ENCODE peak calls at places on chromosome 18, in nine cellular contexts. C is upper lobe of right lung, L is T-helper 17 cell, N is lower lobe of right lung, I is Karpas-422, U is psoas muscle, R is stomach, F is GM12878, T is right lobe of liver. Y is an unnamed sample. For H3K9me3, the result is how much of the 10 kb centered on the place peaks cover.

GRCh38 chr18:39051013-39051412 is 1485.4 kb upstream of the CELF4 start:
- DNase-seq in R (no peak), U (no peak), I (no peak), T (no peak), F (no peak), C (no peak), L (no peak), N (no peak), Y (no peak)

GRCh38 chr18:35507623-35508022 is 9.9 kb upstream of the INO80C start:
- DNase-seq in L (no peak), I (no peak), T (no peak), U (no peak), C (no peak), F (no peak), R (no peak), N (no peak), Y (no peak)

GRCh38 chr18:49368161-49368875 is 92.1 kb downstream of the DYM start:
- DNase-seq in C (no peak), R (peak), U (no peak), I (no peak), L (no peak), T (peak), N (no peak), F (no peak), Y (no peak)

GRCh38 chr18:50802133-50802532 is 17.7 kb downstream of the MRO start:
- DNase-seq in U (no peak), F (no peak), C (no peak), N (no peak), R (no peak), L (no peak), T (no peak), I (no peak), Y (no peak)

GRCh38 chr18:4765401-4765800 is 310.3 kb upstream of the DLGAP1 start:
- DNase-seq in I (no peak), F (no peak), T (no peak), N (no peak), U (no peak), R (no peak), C (no peak), L (no peak), Y (no peak)

GRCh38 chr18:23330423-23330822 is 122.7 kb upstream of the RIOK3 start:
- DNase-seq in R (no peak), I (peak), F (peak), U (no peak), L (no peak), N (peak), C (peak), T (no peak), Y (no peak)

GRCh38 chr18:44079602-44080001 is 601.1 kb upstream of the SETBP1 start:
- DNase-seq in U (no peak), F (no peak), T (no peak), I (no peak), N (no peak), C (no peak), R (no peak), L (no peak), Y (no peak)

GRCh38 chr18:54173250-54173649 is 51.2 kb downstream of the MBD2 start:
- DNase-seq in R (no peak), L (no peak), T (no peak), N (no peak), C (no peak), F (no peak), U (no peak), I (no peak), Y (no peak)

GRCh38 chr18:51054764-51055163 is 24.8 kb downstream of the SMAD4 start:
- DNase-seq in C (no peak), U (no peak), T (no peak), L (no peak), N (no peak), R (no peak), F (no peak), I (no peak), Y (no peak)

GRCh38 chr18:23650963-23651927 is 11.5 kb downstream of the ANKRD29 start:
- DNase-seq in T (no peak), U (no peak), F (no peak), N (no peak), L (no peak), R (no peak), I (no peak), C (no peak), Y (no peak)

GRCh38 chr18:74114206-74114605 is 33.4 kb downstream of the FBXO15 start:
- DNase-seq in U (no peak), N (no peak), F (no peak), L (no peak), C (no peak), R (no peak), T (no peak), I (no peak), Y (no peak)

GRCh38 chr18:71707985-71708500 is 836.1 kb downstream of the CBLN2 start:
- DNase-seq in L (no peak), I (no peak), C (no peak), T (no peak), F (no peak), U (no peak), N (no peak), R (no peak), Y (no peak)

GRCh38 chr18:71707400-71707799 is 836.7 kb downstream of the CBLN2 start:
- DNase-seq in F (no peak), U (no peak), C (no peak), N (no peak), T (no peak), L (no peak), I (no peak), R (no peak), Y (no peak)
- H3K9me3 ChIP-seq in F (under half), U (under half), C (under half), N (under half), T (under half), L (under half), I (half or more), R (under half), Y (under half)

GRCh38 chr18:79727211-79727610 is 47.6 kb downstream of the CTDP1 start:
- DNase-seq in R (no peak), F (no peak), C (no peak), N (no peak), L (no peak), I (no peak), T (peak), U (no peak), Y (no peak)
- H3K9me3 ChIP-seq in R (half or more), F (under half), C (under half), N (under half), L (under half), I (under half), T (under half), U (under half), Y (under half)

GRCh38 chr18:56038258-56039030 is 450.5 kb upstream of the TCF4 start:
- DNase-seq in T (no peak), F (no peak), U (no peak), L (no peak), R (no peak), N (no peak), C (no peak), I (no peak), Y (no peak)

GRCh38 chr18:56036673-56037072 is 448.7 kb upstream of the TCF4 start:
- DNase-seq in N (no peak), U (no peak), F (no peak), I (no peak), R (no peak), T (no peak), L (no peak), C (no peak), Y (no peak)

GRCh38 chr18:56030060-56030459 is 442.1 kb upstream of the TCF4 start:
- DNase-seq in T (no peak), F (no peak), I (no peak), R (no peak), N (no peak), L (no peak), U (no peak), C (no peak), Y (no peak)

GRCh38 chr18:56035546-56035945 is 447.6 kb upstream of the TCF4 start:
- DNase-seq in L (no peak), F (no peak), R (no peak), C (no peak), I (no peak), U (no peak), T (no peak), N (no peak), Y (no peak)

GRCh38 chr18:56034954-56035353 is 447.0 kb upstream of the TCF4 start:
- DNase-seq in R (no peak), N (no peak), F (no peak), L (no peak), I (no peak), C (no peak), U (no peak), T (no peak), Y (no peak)
- H3K9me3 ChIP-seq in R (under half), N (under half), F (under half), L (under half), I (under half), C (under half), U (under half), T (under half), Y (under half)

GRCh38 chr18:62732631-62733030 is 17.3 kb downstream of the PHLPP1 start:
- DNase-seq in I (no peak), U (no peak), N (no peak), F (no peak), L (no peak), C (no peak), R (no peak), T (no peak), Y (no peak)
- H3K9me3 ChIP-seq in I (under half), U (under half), N (under half), F (under half), L (under half), C (under half), R (under half), T (under half), Y (under half)

DNA sequence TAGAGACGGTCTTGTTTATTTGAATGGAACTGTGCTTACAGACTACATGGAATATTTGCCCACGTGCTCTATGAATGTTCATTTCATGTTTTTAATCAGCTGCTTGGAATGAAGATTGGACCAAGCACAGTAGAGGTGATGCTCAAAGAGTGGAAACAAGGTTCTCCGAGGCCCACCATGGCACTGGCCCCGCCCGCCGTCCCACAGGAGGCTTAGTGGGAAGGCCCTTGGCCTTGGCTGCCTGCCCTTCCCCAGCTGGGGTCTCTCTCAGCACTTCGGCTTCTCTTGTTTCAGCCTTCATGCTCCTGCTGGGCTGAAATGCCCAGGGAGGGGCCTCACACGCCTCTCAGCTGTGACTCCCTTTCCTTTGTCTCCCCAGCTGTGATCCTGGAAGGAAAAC is 833.1 kb downstream of the GALR1 start:
- DNase-seq in C (no peak), T (no peak), R (no peak), L (no peak), N (no peak), F (no peak), U (no peak), I (no peak), Y (no peak)
- H3K9me3 ChIP-seq in C (under half), T (under half), R (under half), L (under half), N (under half), F (under half), U (under half), I (under half), Y (under half)

GRCh38 chr18:62510744-62511143 is 12.1 kb upstream of the ZCCHC2 start:
- DNase-seq in T (no peak), N (no peak), L (no peak), R (no peak), F (no peak), I (no peak), U (no peak), C (no peak), Y (no peak)
- H3K9me3 ChIP-seq in T (under half), N (under half), L (under half), R (under half), F (under half), I (under half), U (under half), C (under half), Y (under half)

DNA sequence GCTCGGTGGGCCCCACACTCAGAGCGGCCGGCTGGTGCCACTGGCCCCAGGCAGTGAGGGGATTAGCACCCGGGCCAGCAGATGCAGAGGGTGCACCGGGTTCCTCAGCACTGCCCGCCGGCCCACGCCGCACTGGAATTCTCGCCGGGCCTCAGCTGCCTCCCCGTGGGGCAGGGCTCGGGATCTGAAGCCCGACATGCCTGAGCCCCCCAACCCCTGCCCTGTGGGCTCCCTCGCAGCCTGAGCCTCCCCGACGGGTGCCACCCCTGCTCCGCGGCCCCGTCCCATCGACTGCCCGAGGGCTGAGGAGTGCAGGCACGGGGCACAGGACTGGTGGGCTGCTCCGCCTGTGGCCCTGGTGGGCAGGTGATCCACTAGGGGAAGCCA is 37.6 kb upstream of the TWSG1 start:
- DNase-seq in L (peak), T (no peak), R (no peak), C (no peak), N (no peak), F (no peak), I (no peak), U (no peak), Y (no peak)
- H3K9me3 ChIP-seq in L (under half), T (under half), R (under half), C (under half), N (under half), F (under half), I (under half), U (under half), Y (under half)